ENCODE peak calls at places on chromosomes 12 and 14, in seven cellular contexts. A is uterus, Y is NT2/D1, X is mesendoderm, E is fibroblast of lung, R is H9, L is upper lobe of right lung. F is an unnamed sample. For H3K4me1 and H3K27me3, the result is how much of the 10 kb centered on the place peaks cover.

GRCh38 chr14:36605506-36605857 is 23.1 kb upstream of the NKX2-8 start:
- DNase-seq in X (peak), R (no peak), Y (no peak), E (no peak), L (no peak), A (no peak), F (no peak)

GRCh38 chr12:112170971-112171596 is 45.7 kb downstream of the TRAFD1 start:
- DNase-seq in Y (no peak), L (peak), X (no peak), R (no peak), E (no peak), A (no peak), F (peak)

GRCh38 chr14:67413806-67414769 is 2.1 kb upstream of the PLEK2 start:
- DNase-seq in Y (peak), X (peak), R (no peak), A (no peak), E (peak), L (no peak), F (no peak)

GRCh38 chr12:24551368-24551767 is 397.5 kb downstream of the BCAT1 start:
- DNase-seq in E (no peak), R (no peak), A (no peak), L (no peak), X (no peak), Y (no peak), F (no peak)

GRCh38 chr12:54126696-54127537 is 61.9 kb downstream of the SMUG1 start:
- DNase-seq in X (peak), A (peak), E (peak), R (peak), Y (no peak), L (no peak), F (no peak)

GRCh38 chr12:93982847-93983315 is 165.5 kb upstream of the PLXNC1 start:
- DNase-seq in L (no peak), E (peak), X (peak), Y (no peak), R (no peak), A (no peak), F (no peak)

GRCh38 chr12:104951759-104952509 is 6.2 kb downstream of the SLC41A2 start:
- DNase-seq in A (no peak), X (no peak), L (no peak), E (peak), R (no peak), Y (no peak), F (no peak)

GRCh38 chr12:106084048-106084671 is 54.6 kb downstream of the NUAK1 start:
- DNase-seq in Y (peak), L (no peak), E (peak), A (no peak), R (peak), X (peak), F (no peak)

GRCh38 chr14:106094654-106095189 is 568.3 kb downstream of the TMEM121 start:
- DNase-seq in A (no peak), Y (peak), L (no peak), E (no peak), X (peak), R (no peak), F (peak)

GRCh38 chr12:123143753-123144461 is 7.0 kb downstream of the PITPNM2 start:
- DNase-seq in X (no peak), R (no peak), Y (no peak), E (no peak), L (no peak), A (no peak), F (no peak)

GRCh38 chr12:127179199-127179598 is 1087.8 kb upstream of the TMEM132C start:
- DNase-seq in X (no peak), E (no peak), Y (no peak), L (no peak), R (no peak), A (no peak), F (no peak)

GRCh38 chr12:106285993-106286392 is 16.5 kb upstream of the TCP11L2 start:
- DNase-seq in A (no peak), E (no peak), R (no peak), Y (no peak), X (no peak), L (no peak), F (no peak)

GRCh38 chr12:6667559-6668210 is 4.8 kb upstream of the ING4 start:
- DNase-seq in A (no peak), X (peak), L (no peak), Y (no peak), E (no peak), R (peak), F (peak)

GRCh38 chr14:93712838-93713724 is 75.2 kb downstream of the PRIMA1 start:
- DNase-seq in X (no peak), R (no peak), A (no peak), Y (no peak), L (no peak), E (no peak), F (no peak)
- H3K4me1 ChIP-seq in X (under half), R (under half), A (under half), Y (under half), L (under half), E (under half), F (under half)

DNA sequence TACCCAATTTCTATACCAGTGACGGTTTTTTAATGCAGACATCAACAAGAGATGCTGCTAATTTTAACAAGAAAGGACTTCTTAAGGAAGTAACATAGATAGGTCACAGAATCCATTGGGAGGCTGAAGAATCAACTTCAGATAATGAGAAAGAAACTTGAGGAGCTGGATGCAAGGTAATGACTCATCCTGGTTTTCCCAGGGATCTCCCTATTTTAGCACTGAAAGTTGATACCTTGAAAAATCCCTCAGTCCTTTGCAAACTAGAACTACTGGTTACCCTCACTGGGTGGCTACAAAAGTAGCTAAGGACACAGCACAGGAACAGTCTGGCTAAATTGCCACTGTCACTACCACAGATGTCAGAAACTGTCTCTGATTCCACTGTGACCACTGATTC is 561.9 kb downstream of the FLRT2 start:
- DNase-seq in A (no peak), Y (no peak), R (no peak), E (no peak), X (peak), L (no peak), F (no peak)
- H3K27me3 ChIP-seq in A (under half), Y (under half), R (under half), E (under half), X (under half), L (under half), F (under half)

DNA sequence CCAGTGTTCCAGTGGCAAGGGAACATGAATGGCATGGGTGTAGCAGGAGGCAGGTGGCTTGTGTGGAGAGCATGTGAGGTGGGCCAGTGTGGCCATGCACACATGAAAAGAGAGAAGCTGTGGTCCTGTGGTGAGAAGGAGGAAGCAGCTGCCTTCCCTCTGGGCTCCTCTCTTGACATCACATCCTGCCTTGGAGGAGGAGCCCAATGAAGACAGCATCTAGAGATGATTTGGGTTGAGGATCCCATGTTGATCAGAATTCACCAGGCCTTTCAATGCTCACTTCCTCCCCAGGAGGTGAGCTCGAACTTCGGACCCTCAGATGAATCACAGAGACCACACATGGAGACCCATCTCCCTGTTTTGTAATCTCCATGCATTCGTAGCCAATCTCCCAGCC is 82.6 kb downstream of the LRRC74A start:
- DNase-seq in R (no peak), E (no peak), Y (no peak), X (no peak), L (no peak), A (no peak), F (no peak)
- H3K4me1 ChIP-seq in R (under half), E (under half), Y (under half), X (under half), L (under half), A (under half), F (under half)

GRCh38 chr12:132322206-132323132 is 6.9 kb downstream of the GALNT9 start:
- DNase-seq in E (no peak), A (no peak), Y (no peak), L (no peak), X (no peak), R (no peak), F (no peak)
- H3K27me3 ChIP-seq in E (under half), A (under half), Y (half or more), L (under half), X (under half), R (under half), F (under half)

DNA sequence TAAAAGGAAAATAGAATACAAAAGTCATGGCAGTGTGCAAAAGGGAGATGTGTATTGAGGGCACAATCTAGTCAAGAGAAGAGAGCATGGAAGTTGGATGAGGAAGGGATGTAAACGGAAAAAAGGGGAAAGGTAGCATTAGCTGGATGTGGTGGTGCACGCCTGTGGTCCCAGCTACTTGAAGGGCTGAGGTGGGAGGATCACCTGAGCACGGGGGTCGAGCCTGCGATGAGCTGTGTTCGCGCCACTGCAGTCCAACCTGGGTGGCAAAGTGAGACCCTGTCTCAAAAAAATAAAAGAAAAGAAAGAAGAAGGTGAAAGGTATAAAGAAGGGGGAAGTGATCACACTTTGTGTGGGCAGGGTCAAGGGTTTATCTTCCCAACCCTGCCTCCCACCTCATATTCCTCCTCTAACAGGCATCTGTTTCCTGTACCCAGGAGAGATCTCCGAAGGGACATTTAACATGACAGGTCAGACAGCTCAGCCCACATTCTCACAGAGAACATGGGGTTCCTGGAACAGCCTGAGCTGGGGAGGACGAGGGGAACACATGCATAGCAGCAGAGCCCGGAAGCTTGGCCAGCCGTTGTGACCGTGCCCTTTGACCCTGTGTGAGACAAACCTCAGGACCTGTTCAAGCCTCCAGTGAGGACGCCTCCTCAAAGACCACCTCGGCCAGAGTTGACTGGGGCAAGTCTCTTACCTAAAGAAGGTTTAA is 8.9 kb downstream of the RNASE11 start:
- DNase-seq in E (no peak), Y (no peak), A (no peak), L (no peak), X (no peak), R (no peak), F (no peak)
- H3K4me1 ChIP-seq in E (under half), Y (under half), A (under half), L (under half), X (under half), R (under half), F (under half)

GRCh38 chr12:57732270-57732669 is 6.3 kb downstream of the AGAP2 start:
- DNase-seq in X (no peak), R (no peak), L (no peak), E (no peak), Y (no peak), A (no peak), F (no peak)
- H3K27me3 ChIP-seq in X (half or more), R (under half), L (under half), E (under half), Y (half or more), A (under half), F (under half)

GRCh38 chr12:49059063-49059384 is 1.6 kb downstream of the KMT2D start:
- DNase-seq in E (peak), A (no peak), R (no peak), Y (no peak), X (no peak), L (no peak), F (no peak)
- H3K4me1 ChIP-seq in E (under half), A (under half), R (under half), Y (under half), X (under half), L (under half), F (under half)

DNA sequence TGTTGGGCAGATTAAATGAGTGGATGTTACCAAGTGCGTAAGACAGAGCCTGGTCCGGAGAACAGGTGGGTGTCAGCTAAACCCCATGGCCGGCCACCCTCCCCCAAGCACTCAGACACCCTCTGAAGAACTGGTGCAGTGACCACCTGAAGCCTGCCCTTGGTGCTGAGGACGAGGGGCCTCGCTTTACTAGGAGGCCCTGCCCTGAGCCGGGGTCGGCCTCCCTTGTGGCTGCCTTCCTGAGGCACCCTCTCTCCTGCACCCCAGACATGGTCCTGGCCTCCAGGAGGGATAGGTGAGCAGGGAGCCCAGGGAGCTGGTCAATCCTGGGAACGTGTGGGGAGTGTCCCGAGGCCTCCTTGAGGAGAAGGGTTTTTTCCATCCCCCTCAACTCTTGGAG is 4.9 kb upstream of the KIF26A start:
- DNase-seq in X (no peak), A (no peak), L (peak), R (peak), Y (no peak), E (no peak), F (no peak)
- H3K27me3 ChIP-seq in X (under half), A (under half), L (half or more), R (under half), Y (under half), E (under half), F (under half)

GRCh38 chr12:56518570-56518969 is 3.0 kb upstream of the RBMS2 start:
- DNase-seq in A (no peak), L (no peak), E (no peak), R (no peak), X (no peak), Y (no peak), F (no peak)

GRCh38 chr12:56521209-56521589 is 421 bp upstream of the RBMS2 start:
- DNase-seq in X (no peak), Y (no peak), A (peak), E (no peak), R (no peak), L (peak), F (no peak)

GRCh38 chr12:56520025-56520810 is 1.4 kb upstream of the RBMS2 start:
- DNase-seq in E (no peak), A (no peak), R (no peak), X (no peak), Y (no peak), L (no peak), F (no peak)

GRCh38 chr12:56522486-56523193 is 1.0 kb downstream of the RBMS2 start:
- DNase-seq in A (no peak), E (no peak), Y (no peak), X (peak), L (no peak), R (no peak), F (no peak)

DNA sequence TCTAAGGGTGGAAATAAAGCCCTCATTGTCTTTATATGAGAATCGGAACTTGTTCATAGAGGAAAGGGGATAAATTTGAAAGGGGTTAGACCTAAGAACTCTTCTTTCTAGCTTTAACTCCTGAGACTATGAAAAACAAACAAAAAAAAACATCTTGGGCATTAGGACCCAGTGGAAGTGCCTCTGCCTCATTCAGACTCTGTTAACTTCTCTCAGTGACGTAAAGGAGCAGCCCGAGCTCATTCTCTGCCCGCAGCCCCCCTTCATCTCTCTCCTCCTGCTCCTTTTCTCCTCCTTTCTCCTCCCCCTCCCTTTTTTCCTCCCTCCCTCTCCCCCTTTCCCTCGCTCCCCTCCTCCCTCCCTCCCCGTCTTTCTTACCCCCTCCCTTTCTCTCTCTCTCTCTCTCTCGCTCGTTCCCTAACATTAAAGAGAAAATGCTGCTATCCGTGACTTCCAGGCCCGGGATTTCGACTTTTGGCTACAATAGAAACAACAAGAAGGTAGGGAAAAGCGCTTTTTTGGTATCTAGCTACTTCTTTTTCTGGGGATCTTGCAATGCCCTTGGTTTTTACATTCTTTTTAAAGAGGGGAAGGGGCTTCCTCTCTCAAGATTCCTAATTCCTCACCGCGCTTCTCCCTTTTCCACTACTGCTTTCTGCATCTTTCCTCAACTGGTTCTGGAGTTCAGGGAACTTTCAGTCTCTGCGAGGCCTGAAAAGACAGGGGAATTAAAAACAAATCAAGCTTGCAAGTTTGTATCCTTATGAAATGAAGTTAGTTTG is at the start of gene RBMS2:
- DNase-seq in X (peak), R (peak), A (peak), Y (peak), E (peak), L (peak), F (peak)
- H3K4me1 ChIP-seq in X (under half), R (under half), A (under half), Y (under half), E (under half), L (half or more), F (under half)

GRCh38 chr12:52608826-52609630 is 7.8 kb upstream of the KRT72 start:
- DNase-seq in R (peak), L (peak), A (no peak), E (no peak), X (no peak), Y (no peak), F (no peak)
- H3K27me3 ChIP-seq in R (under half), L (under half), A (under half), E (under half), X (under half), Y (under half), F (under half)

F was measured in Caco-2.